ENCODE peak calls at places on chromosomes 13 and 19, in four cellular contexts. B, K, X and D are unnamed samples.

GRCh38 chr19:5153601-5154128 is 184.8 kb downstream of the KDM4B start:
- DNase-seq in X (no peak), B (no peak), K (no peak), D (no peak)

GRCh38 chr13:42369071-42369795 is 97.3 kb downstream of the AKAP11 start:
- DNase-seq in B (no peak), X (no peak), K (no peak), D (peak)

GRCh38 chr19:49870309-49870901 is 3.0 kb upstream of the PNKP start:
- DNase-seq in K (no peak), B (no peak), X (no peak), D (peak)

GRCh38 chr13:94351292-94352000 is 128.0 kb downstream of the DCT start:
- DNase-seq in X (no peak), K (no peak), B (no peak), D (peak)

GRCh38 chr13:24630851-24631341 is 49.3 kb upstream of the ATP12A start:
- DNase-seq in K (no peak), B (no peak), X (peak), D (no peak)

GRCh38 chr13:110306960-110307696 is at the start of the genes COL4A1 and COL4A2:
- DNase-seq in K (no peak), B (no peak), X (no peak), D (no peak)

GRCh38 chr13:40672310-40673060 is 6.0 kb upstream of the FOXO1 start:
- DNase-seq in K (no peak), X (no peak), B (no peak), D (peak)

GRCh38 chr19:19443902-19444693 is 38.6 kb downstream of the GATAD2A start:
- DNase-seq in X (no peak), B (no peak), K (no peak), D (peak)

GRCh38 chr13:77507931-77508776 is 27.4 kb upstream of the SCEL start:
- DNase-seq in X (no peak), K (no peak), B (no peak), D (no peak)

GRCh38 chr13:34863360-34864135 is 78.5 kb upstream of the NBEA start:
- DNase-seq in K (no peak), B (no peak), X (no peak), D (no peak)

GRCh38 chr19:44847144-44848035 is 1.3 kb downstream of the NECTIN2 start:
- DNase-seq in B (peak), K (no peak), X (peak), D (no peak)

GRCh38 chr19:49954092-49954825 is 6.7 kb downstream of the SIGLEC11 start:
- DNase-seq in B (no peak), X (no peak), K (no peak), D (no peak)

GRCh38 chr19:7705387-7706187 is 3.7 kb upstream of the FCER2 start:
- DNase-seq in K (peak), X (peak), B (peak), D (peak)

GRCh38 chr13:51534075-51534817 is 50.0 kb upstream of the WDFY2 start:
- DNase-seq in X (peak), K (peak), B (no peak), D (peak)

GRCh38 chr19:24004166-24004565 is 82.8 kb upstream of the ZNF254 start:
- DNase-seq in B (no peak), X (no peak), K (no peak), D (no peak)

GRCh38 chr19:49689133-49690072 is at the start of gene ADM5:
- DNase-seq in B (no peak), K (no peak), X (peak), D (peak)

GRCh38 chr19:42422576-42423461 is 4.4 kb downstream of the LIPE start:
- DNase-seq in K (peak), X (no peak), B (peak), D (peak)

GRCh38 chr19:3968556-3969434 is 2.1 kb downstream of the DAPK3 start:
- DNase-seq in B (no peak), K (no peak), X (peak), D (no peak)

GRCh38 chr13:51194942-51195341 is 27.3 kb upstream of the FAM124A start:
- DNase-seq in B (no peak), X (no peak), K (no peak), D (no peak)

GRCh38 chr13:114017028-114017630 is 43.3 kb upstream of the C13orf46 start:
- DNase-seq in X (no peak), B (no peak), K (no peak), D (peak)

GRCh38 chr13:90696656-90697055 is 650.8 kb upstream of the MIR17HG start:
- DNase-seq in X (no peak), B (no peak), K (no peak), D (no peak)

GRCh38 chr13:53605306-53605705 is 576.7 kb downstream of the OLFM4 start:
- DNase-seq in B (no peak), X (no peak), K (no peak), D (no peak)

GRCh38 chr19:16381756-16382401 is 57.3 kb downstream of the KLF2 start:
- DNase-seq in K (no peak), X (no peak), B (no peak), D (no peak)
- TF ChIP-seq CTCF in K (no peak), X (no peak), B (no peak), D (no peak)

GRCh38 chr13:98775386-98775785 is 22.9 kb upstream of the SLC15A1 start:
- DNase-seq in K (no peak), X (no peak), B (no peak), D (no peak)

GRCh38 chr13:98771838-98772611 is 19.6 kb upstream of the SLC15A1 start:
- DNase-seq in K (no peak), X (no peak), B (no peak), D (no peak)

GRCh38 chr13:98773921-98774320 is 21.4 kb upstream of the SLC15A1 start:
- DNase-seq in X (no peak), B (no peak), K (no peak), D (no peak)

GRCh38 chr13:98774776-98775175 is 22.3 kb upstream of the SLC15A1 start:
- DNase-seq in B (no peak), K (no peak), X (no peak), D (no peak)

DNA sequence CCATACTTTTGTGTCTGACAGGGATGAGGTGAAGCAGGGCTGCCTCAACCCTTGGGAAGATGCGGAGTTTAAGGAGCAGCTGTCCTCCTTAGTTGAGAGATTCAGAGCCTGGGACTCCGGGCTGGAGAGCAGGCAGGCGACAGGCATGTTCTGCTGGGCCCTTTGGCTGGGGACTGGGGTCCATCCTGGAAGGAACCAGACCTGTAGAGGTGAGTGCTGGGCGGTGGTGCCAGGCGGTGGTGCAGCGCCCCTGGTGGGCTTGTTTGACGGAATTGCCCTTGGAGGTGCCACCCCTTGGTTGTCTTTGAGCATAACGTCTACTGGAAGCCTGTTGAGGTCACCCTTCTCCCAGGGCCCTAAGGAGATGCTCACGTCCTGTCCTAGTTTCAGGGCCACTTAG is 20.6 kb upstream of the SLC15A1 start:
- DNase-seq in B (no peak), X (no peak), K (no peak), D (no peak)
- TF ChIP-seq CTCF in B (no peak), X (no peak), K (no peak), D (no peak)

GRCh38 chr13:70604448-70604847 is 496.2 kb upstream of the KLHL1 start:
- DNase-seq in X (no peak), B (no peak), K (no peak), D (no peak)
- TF ChIP-seq CTCF in X (no peak), B (no peak), K (no peak), D (no peak)

GRCh38 chr13:48976677-48977625 is 1.2 kb downstream of the FNDC3A start:
- DNase-seq in K (no peak), X (no peak), B (no peak), D (peak)
- TF ChIP-seq CTCF in K (no peak), X (no peak), B (no peak), D (no peak)

DNA sequence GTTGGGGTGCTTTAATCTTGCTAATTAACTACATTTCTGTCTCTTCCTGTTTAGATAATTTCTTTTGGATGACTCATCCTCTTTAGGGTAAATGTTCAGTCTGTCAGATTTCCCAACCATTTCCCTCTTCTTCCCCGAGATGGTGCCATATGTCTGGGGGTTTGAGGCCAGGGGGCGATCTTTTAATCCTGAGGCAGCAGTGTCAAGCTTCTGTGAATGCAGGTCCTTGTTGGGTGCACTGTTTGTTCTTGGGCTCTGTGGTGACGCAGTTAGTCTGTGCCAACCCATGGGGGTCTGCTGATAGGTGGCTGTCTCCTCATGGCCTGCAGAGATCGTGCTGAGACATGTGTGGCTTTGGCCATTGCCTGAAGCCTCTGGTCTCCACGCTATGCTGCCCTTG is 420.4 kb downstream of the NDFIP2 start:
- DNase-seq in X (no peak), K (no peak), B (no peak), D (no peak)
- TF ChIP-seq CTCF in X (no peak), K (no peak), B (no peak), D (no peak)

DNA sequence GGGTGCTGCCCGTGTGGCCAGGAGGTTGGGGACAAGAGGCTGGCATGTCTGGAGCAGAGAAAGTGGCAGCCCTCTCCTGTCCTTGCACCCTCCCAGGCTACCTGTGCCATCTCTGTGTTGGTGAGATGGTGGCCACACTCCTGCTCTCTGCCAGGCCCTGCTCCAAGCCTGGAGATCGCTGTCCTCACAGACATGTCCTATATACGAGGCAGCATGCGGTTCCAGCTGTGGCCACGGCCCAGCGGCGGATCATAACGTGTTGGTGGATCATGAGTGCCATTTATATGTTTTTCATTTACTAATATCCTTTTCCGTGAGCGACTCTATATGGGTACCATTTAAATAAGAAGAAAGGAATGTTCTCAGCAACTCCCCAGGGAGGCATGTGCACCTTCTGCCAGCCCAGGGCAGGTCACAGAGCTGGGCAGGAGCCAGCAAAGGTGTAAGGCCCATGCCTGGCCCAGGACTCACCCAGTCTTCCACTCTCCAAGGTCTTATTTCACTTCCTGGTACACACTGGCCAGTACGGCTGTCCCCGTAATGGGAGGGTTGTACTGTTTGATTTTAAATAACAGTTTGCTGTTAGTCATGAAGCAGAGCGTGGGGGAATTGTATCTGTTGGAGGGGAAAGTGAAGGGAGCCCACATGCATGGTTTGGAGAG is 47.2 kb upstream of the LDLR start:
- DNase-seq in B (no peak), X (peak), K (no peak), D (no peak)
- TF ChIP-seq CTCF in B (no peak), X (no peak), K (no peak), D (no peak)